ENCODE peak calls at places on chromosome 1, in six cellular contexts. R is frontal cortex, V is lung, W is mucosa of gallbladder, N is mammary epithelial cell, G is coronary artery. M is an unnamed sample.

GRCh38 chr1:11847667-11848445 is at the start of gene NPPA:
- DNase-seq in N (no peak), V (no peak), W (no peak), R (peak; percentile 48), G (no peak), M (no peak)

GRCh38 chr1:205810448-205811157 is 2.4 kb downstream of the SLC41A1 start:
- DNase-seq in V (no peak), G (no peak), R (peak; percentile 44), W (no peak), N (no peak), M (no peak)

GRCh38 chr1:29368936-29369932 is 132.9 kb downstream of the PTPRU start:
- DNase-seq in R (no peak), G (peak; percentile 62), V (no peak), N (no peak), W (no peak), M (no peak)

GRCh38 chr1:34590211-34590623 is 164.6 kb upstream of the GJB5 start:
- DNase-seq in V (peak; percentile 29), N (peak; percentile 52), G (no peak), W (peak; percentile 26), R (no peak), M (no peak)

GRCh38 chr1:192575499-192576189 is at the start of gene RGS1:
- DNase-seq in W (peak; percentile 67), R (no peak), N (no peak), G (no peak), V (no peak), M (peak; percentile 45)

GRCh38 chr1:12435639-12436344 is 182.2 kb downstream of the DHRS3 start:
- DNase-seq in R (no peak), W (no peak), V (no peak), G (no peak), N (no peak), M (no peak)

GRCh38 chr1:162475089-162475488 is 22.5 kb upstream of the UHMK1 start:
- DNase-seq in R (no peak), V (no peak), N (no peak), W (no peak), G (no peak), M (no peak)

GRCh38 chr1:26351591-26352337 is 2.2 kb downstream of the CRYBG2 start:
- DNase-seq in N (peak; percentile 96), W (peak; percentile 82), V (no peak), R (no peak), G (no peak), M (no peak)

GRCh38 chr1:182890927-182891610 is 51.9 kb downstream of the DHX9 start:
- DNase-seq in N (no peak), R (no peak), W (no peak), G (no peak), V (peak; percentile 31), M (no peak)

GRCh38 chr1:224081604-224082003 is 32.3 kb upstream of the FBXO28 start:
- DNase-seq in V (no peak), W (no peak), R (no peak), N (no peak), G (no peak), M (no peak)

GRCh38 chr1:108124622-108125311 is 75.4 kb downstream of the SLC25A24 start:
- DNase-seq in V (no peak), G (no peak), W (no peak), N (no peak), R (no peak), M (no peak)

GRCh38 chr1:227785812-227786608 is 29.5 kb upstream of the PRSS38 start:
- DNase-seq in G (peak; percentile 56), W (peak; percentile 8), R (peak; percentile 18), V (peak; percentile 26), N (no peak), M (no peak)

GRCh38 chr1:46431695-46432094 is 37.6 kb downstream of the FAAH start:
- DNase-seq in W (no peak), R (no peak), N (no peak), V (no peak), G (no peak), M (no peak)

GRCh38 chr1:145714524-145715111 is 4.7 kb upstream of the CD160 start:
- DNase-seq in G (no peak), N (no peak), R (no peak), V (no peak), W (no peak), M (no peak)

GRCh38 chr1:179575497-179576314 is at the start of gene NPHS2:
- DNase-seq in N (no peak), G (no peak), V (no peak), R (no peak), W (no peak), M (no peak)

GRCh38 chr1:88661951-88662664 is 22.0 kb upstream of the PKN2 start:
- DNase-seq in N (no peak), V (no peak), W (no peak), R (no peak), G (no peak), M (no peak)

GRCh38 chr1:203462878-203463277 is 12.7 kb upstream of the PRELP start:
- DNase-seq in V (peak; percentile 76), W (no peak), G (peak; percentile 85), N (peak; percentile 48), R (no peak), M (no peak)

GRCh38 chr1:163227126-163227525 is 24.4 kb upstream of the RGS5 start:
- DNase-seq in R (no peak), W (no peak), N (peak; percentile 8), V (no peak), G (no peak), M (no peak)